ENCODE peak calls at places on chromosomes 5 and 9, in six cellular contexts. P is RWPE1, B is left ventricle myocardium inferior, C is OCI-LY7, R is AG04450, D is fibroblast of pulmonary artery. W is an unnamed sample.

GRCh38 chr5:147685991-147686390 is 96.5 kb downstream of the JAKMIP2 start:
- DNase-seq in D (no peak), B (no peak), R (no peak), P (peak), C (no peak), W (peak)

GRCh38 chr9:105132576-105132975 is 111.9 kb upstream of the SLC44A1 start:
- DNase-seq in P (no peak), B (no peak), D (peak), R (no peak), C (no peak), W (peak)

GRCh38 chr5:60262576-60263295 is 369.2 kb upstream of the PDE4D start:
- DNase-seq in D (no peak), R (no peak), P (no peak), C (no peak), B (no peak), W (no peak)

GRCh38 chr9:14395300-14396082 is 81.5 kb upstream of the NFIB start:
- DNase-seq in D (no peak), P (no peak), B (peak), C (no peak), R (no peak), W (no peak)

GRCh38 chr5:77662615-77663014 is 24.1 kb upstream of the OTP start:
- DNase-seq in R (no peak), B (no peak), P (no peak), D (no peak), C (no peak), W (no peak)

GRCh38 chr5:5951953-5952352 is 426.4 kb downstream of the MED10 start:
- DNase-seq in B (no peak), P (no peak), R (no peak), D (no peak), C (no peak), W (no peak)

GRCh38 chr5:34772691-34773090 is 66.3 kb upstream of the TTC23L start:
- DNase-seq in B (no peak), R (no peak), P (no peak), D (no peak), C (no peak), W (no peak)

GRCh38 chr9:126166866-126167265 is 159.8 kb upstream of the MVB12B start:
- DNase-seq in D (no peak), B (no peak), P (no peak), R (no peak), C (no peak), W (no peak)

GRCh38 chr9:23117621-23118020 is 671.0 kb downstream of the DMRTA1 start:
- DNase-seq in C (no peak), R (peak), P (peak), D (peak), B (no peak), W (no peak)

GRCh38 chr9:23120630-23121029 is 674.0 kb downstream of the DMRTA1 start:
- DNase-seq in P (no peak), B (no peak), R (no peak), D (no peak), C (no peak), W (no peak)

GRCh38 chr9:23123048-23123632 is 676.5 kb downstream of the DMRTA1 start:
- DNase-seq in R (no peak), B (no peak), P (peak), C (peak), D (peak), W (peak)
- TF ChIP-seq CTCF in R (peak), B (peak), P (peak), C (peak), D (peak), W (peak)

DNA sequence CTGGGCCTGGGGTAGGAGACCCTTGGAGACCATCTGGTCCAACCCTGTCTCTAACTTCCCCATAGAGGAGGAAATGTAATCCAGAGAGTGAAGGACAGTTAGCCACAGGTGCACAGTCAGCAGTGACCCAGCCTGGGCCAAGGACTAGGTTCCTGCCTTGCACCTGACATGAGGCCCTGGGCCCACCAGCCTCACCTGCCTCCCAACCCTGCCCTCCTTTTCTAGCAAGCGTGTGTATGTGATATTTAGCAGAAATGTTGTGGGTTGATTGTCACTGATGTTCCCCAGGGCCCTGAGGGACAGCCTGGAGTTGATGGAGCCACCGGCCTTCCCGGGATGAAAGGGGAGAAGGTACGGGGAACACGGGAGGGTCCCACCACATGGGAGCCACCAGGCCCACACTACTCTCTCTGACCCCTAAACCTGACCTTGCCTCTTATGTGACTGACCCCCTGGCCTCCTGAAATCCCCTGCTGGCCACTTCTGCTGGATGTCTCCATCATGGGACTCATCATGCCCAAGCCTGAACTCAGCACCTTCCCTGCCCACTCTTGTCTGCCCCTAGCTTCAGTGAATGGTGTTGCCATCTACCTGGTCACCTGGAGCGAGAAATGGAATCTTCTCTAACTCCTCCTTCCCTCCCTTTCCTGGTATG is 79.2 kb upstream of the TGFBR1 start:
- DNase-seq in C (no peak), P (no peak), B (no peak), D (no peak), R (no peak), W (no peak)
- TF ChIP-seq CTCF in C (no peak), P (no peak), B (no peak), D (no peak), R (no peak), W (no peak)

DNA sequence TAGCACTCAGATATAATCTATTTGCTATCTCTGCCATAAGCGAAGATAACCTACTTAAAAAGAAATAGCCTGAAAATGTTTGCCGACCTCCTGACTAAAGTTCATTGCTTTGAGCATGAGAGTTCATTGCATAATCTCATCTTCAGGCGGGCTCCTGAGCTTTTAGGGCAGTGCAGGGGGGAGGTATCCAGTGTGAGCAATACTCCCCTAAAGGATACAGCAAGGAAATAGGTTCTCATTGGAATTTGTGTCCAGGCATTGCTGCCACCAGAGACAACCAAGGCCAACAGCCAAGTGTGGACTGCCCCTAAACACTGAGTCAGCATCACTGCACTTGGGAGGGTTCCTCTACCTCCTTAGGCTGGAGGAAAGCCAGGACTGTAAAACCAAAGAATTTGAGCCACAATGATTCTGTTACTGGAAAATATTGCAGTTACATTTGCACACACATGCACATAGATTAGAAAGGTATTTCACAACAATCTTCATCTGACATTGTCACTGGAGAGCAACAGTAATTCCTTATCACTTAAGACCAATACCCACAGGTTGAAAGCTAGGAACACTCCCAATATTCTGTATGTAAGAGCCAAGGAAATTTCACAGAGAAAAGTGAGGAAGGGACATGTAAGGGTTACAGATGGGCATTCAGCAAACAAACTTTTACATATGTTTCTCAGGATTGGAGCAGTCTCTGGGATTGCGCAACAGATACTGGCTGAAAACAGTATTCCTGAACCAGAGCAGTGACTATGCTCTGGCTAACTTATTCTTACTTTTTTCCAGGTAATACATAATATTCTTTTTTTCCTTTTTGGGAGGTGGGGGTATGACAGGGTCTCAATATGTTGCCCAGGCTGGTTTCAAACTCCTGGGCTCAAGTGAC is 98.6 kb upstream of the TLE1 start:
- DNase-seq in D (peak), P (peak), C (no peak), R (peak), B (no peak), W (peak)
- TF ChIP-seq CTCF in D (peak), P (no peak), C (no peak), R (no peak), B (no peak), W (no peak)

GRCh38 chr5:164958688-164959087 is 1453.3 kb downstream of the MAT2B start:
- DNase-seq in D (no peak), R (no peak), C (no peak), B (no peak), P (no peak), W (peak)
- TF ChIP-seq CTCF in D (no peak), R (peak), C (peak), B (no peak), P (no peak), W (no peak)

GRCh38 chr5:91867799-91868198 is 484.7 kb upstream of the ARRDC3 start:
- DNase-seq in B (no peak), R (no peak), D (no peak), P (no peak), C (no peak), W (no peak)

GRCh38 chr5:91865920-91866319 is 482.8 kb upstream of the ARRDC3 start:
- DNase-seq in P (no peak), D (no peak), C (no peak), B (no peak), R (no peak), W (no peak)

DNA sequence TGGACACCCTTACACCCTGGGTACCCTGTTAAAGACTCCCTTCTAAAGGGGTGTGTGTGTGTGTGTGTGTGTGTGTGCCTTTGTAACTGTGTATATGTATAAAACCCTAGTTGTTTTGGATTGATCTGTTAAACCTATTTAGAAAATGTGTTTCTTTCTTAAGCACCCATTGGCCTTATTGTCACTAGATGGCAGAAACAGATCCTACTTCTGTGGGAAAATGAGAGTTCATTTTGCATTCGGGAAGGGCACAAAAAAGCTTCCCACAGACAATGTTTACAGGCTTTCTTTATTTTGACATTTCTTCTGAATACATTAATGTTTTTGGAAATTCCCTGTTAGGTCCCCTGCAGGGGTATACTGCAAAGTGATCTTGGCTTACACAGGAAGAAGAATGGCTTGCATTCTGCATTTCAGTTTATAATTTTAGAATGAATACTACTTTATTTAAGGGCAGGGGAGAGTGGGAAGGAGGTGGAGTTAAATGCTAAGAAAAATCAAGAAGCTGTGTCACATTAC is 481.8 kb upstream of the ARRDC3 start:
- DNase-seq in C (no peak), R (no peak), P (no peak), D (no peak), B (no peak), W (no peak)
- TF ChIP-seq CTCF in C (peak), R (no peak), P (no peak), D (no peak), B (no peak), W (no peak)

GRCh38 chr5:52577546-52577945 is 210.2 kb upstream of the ITGA1 start:
- DNase-seq in D (no peak), R (no peak), B (no peak), P (no peak), C (no peak), W (no peak)

GRCh38 chr5:52579391-52579790 is 208.3 kb upstream of the ITGA1 start:
- DNase-seq in B (no peak), P (peak), D (no peak), C (no peak), R (no peak), W (no peak)

GRCh38 chr5:52580921-52581320 is 206.8 kb upstream of the ITGA1 start:
- DNase-seq in D (peak), P (peak), R (no peak), B (no peak), C (no peak), W (peak)

GRCh38 chr5:52587131-52587530 is 200.6 kb upstream of the ITGA1 start:
- DNase-seq in R (no peak), B (no peak), P (no peak), D (no peak), C (no peak), W (no peak)

DNA sequence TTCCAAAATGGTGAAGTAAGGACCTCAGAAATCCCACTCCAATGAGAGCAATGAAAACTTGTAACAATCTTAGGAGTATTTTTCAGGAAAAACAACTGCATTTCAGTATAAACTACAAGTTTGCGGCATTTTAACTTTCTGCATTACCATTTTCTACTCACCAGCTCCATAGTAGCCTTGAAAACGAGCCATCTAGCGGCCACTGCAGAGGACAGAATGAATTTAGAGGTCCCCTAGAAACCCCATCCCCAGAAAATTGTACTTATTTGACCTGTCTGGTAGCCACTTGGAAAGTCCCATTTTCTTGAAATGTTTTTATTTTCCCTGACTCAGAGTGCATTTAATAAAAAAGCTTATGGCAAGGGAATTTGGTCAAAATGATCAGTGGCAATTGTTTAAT is 205.4 kb upstream of the ITGA1 start:
- DNase-seq in B (no peak), P (no peak), D (no peak), C (peak), R (no peak), W (no peak)
- TF ChIP-seq CTCF in B (no peak), P (peak), D (no peak), C (peak), R (peak), W (no peak)

GRCh38 chr5:911601-912000 is 18.9 kb downstream of the TRIP13 start:
- DNase-seq in P (peak), D (peak), C (no peak), R (no peak), B (no peak), W (peak)

GRCh38 chr5:914174-914573 is 21.5 kb downstream of the TRIP13 start:
- DNase-seq in P (no peak), D (no peak), B (no peak), R (no peak), C (no peak), W (no peak)

GRCh38 chr5:910769-911160 is 18.1 kb downstream of the TRIP13 start:
- DNase-seq in P (no peak), C (no peak), D (no peak), R (no peak), B (no peak), W (no peak)

GRCh38 chr5:914612-915011 is 21.9 kb downstream of the TRIP13 start:
- DNase-seq in R (no peak), B (no peak), C (no peak), P (no peak), D (no peak), W (no peak)

DNA sequence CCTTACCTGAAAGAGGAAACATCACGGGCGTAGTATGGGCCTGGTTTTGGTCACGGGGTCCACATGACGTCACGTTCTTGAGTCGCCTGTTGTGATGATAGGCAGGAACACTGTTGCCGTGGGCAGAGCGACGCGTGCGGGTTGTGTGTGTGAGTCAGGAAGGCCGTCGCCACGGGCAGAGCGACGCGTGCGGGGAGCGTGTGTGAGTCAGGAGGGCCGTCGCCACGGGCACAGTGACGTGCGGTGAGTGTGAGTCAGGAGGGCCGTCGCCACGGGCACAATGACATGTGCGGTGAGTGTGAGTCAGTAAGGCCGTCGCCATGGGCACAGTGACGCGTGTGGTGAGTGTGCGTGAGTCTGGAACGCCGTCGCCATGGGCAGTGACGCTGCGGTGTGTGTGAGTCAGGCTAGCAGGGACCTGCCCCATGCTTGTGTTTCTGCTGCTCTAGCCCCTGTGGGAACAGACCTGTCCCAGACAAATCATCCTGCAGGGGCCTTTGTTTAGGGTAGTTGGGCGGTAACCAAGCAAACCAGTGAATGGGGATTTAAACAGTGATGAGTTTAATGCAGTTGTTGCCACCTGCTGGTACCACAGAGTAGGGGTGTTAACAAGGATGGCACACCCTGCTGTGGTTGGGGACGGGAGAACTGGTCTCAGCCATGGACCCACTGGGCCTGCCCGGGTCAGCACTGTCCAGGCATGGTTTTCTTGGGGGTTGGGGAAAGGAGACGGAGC is 19.8 kb downstream of the TRIP13 start:
- DNase-seq in C (peak), R (peak), B (no peak), P (peak), D (peak), W (peak)
- TF ChIP-seq CTCF in C (peak), R (no peak), B (no peak), P (peak), D (peak), W (peak)

W was measured in MCF 10A.